ENCODE peak calls at places on chromosomes 16 and 17, in nine cellular contexts. H is GM12878, B is A549, P is HCT116, O is GM23338, D is Panc1, N is HepG2, M is SK-N-SH, G is K562. T is an unnamed sample.

GRCh38 chr17:76422406-76422805 is 30.5 kb downstream of the UBE2O start:
- DNase-seq in H (no peak), G (no peak), O (no peak), M (no peak), D (no peak), P (no peak), N (no peak), B (no peak), T (no peak)

GRCh38 chr16:27753563-27753962 is 203.6 kb downstream of the KATNIP start:
- DNase-seq in O (no peak), B (no peak), N (no peak), P (no peak), H (no peak), G (no peak), D (no peak), M (no peak), T (no peak)

GRCh38 chr17:9648521-9649110 is 3.3 kb downstream of the USP43 start:
- DNase-seq in B (peak), H (no peak), D (no peak), P (no peak), N (no peak), G (no peak), O (peak), M (no peak), T (no peak)

GRCh38 chr17:48612456-48612853 is 1.6 kb upstream of the HOXB7 start:
- DNase-seq in P (no peak), H (no peak), N (no peak), D (no peak), M (no peak), G (no peak), O (no peak), B (peak), T (no peak)

GRCh38 chr17:58960068-58960467 is 146.6 kb downstream of the TRIM37 start:
- DNase-seq in O (peak), P (peak), H (no peak), G (peak), B (peak), M (no peak), N (peak), D (no peak), T (no peak)

GRCh38 chr17:83078378-83079339 is 750 bp upstream of the METRNL start:
- DNase-seq in O (no peak), P (no peak), G (peak), N (no peak), B (no peak), M (peak), H (no peak), D (no peak), T (no peak)

GRCh38 chr16:22623351-22623781 is 112.7 kb downstream of the NPIPB5 start:
- DNase-seq in M (no peak), B (no peak), P (no peak), O (no peak), N (no peak), H (no peak), G (no peak), D (no peak), T (no peak)

GRCh38 chr17:72531729-72532128 is 410.9 kb downstream of the SOX9 start:
- DNase-seq in G (no peak), O (no peak), H (no peak), P (no peak), B (no peak), M (no peak), N (no peak), D (no peak), T (no peak)

GRCh38 chr17:70517808-70518207 is 348.5 kb downstream of the KCNJ2 start:
- DNase-seq in N (no peak), M (no peak), G (no peak), H (no peak), D (no peak), P (no peak), B (no peak), O (no peak), T (no peak)

GRCh38 chr17:19409509-19409908 is 1.5 kb upstream of the RNF112 start:
- DNase-seq in H (no peak), B (no peak), G (no peak), N (no peak), O (no peak), P (peak), M (no peak), D (no peak), T (no peak)

GRCh38 chr16:56667581-56668571 is at the start of gene MT1G:
- DNase-seq in P (no peak), O (peak), N (peak), H (no peak), D (no peak), M (peak), G (no peak), B (no peak), T (peak)

GRCh38 chr17:81509048-81509686 is 3.4 kb downstream of the ACTG1 start:
- DNase-seq in D (no peak), G (no peak), N (peak), B (peak), M (no peak), O (no peak), P (no peak), H (no peak), T (peak)

GRCh38 chr17:81510524-81510797 is 2.1 kb downstream of the ACTG1 start:
- DNase-seq in O (no peak), D (no peak), B (no peak), G (no peak), H (no peak), N (no peak), M (no peak), P (no peak), T (no peak)

GRCh38 chr17:81510798-81511549 is 1.6 kb downstream of the ACTG1 start:
- DNase-seq in B (peak), N (no peak), O (no peak), P (no peak), G (no peak), H (no peak), M (no peak), D (no peak), T (no peak)

GRCh38 chr17:81509687-81510523 is 2.7 kb downstream of the ACTG1 start:
- DNase-seq in G (no peak), D (no peak), N (no peak), H (no peak), O (no peak), M (no peak), B (peak), P (no peak), T (peak)

DNA sequence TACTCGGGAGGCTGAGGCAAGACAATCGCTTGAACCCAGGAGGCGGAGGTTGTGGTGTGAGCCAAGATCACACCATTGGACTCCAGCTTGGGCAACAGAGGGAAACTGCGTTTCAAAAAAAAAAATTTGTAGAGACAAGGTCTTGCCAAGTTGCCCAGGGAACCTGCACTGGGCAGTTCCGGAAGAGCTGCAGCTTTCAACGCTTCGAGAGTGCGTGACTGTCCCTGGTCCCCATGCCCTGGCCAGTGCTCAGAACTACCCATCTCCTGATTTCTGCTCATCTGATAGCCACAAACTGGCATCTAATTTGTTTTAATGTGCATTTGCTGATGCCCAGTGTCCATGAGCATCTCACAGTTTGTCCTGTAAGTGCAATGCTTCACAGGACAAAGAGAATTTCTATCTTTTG is 4.0 kb downstream of the ACTG1 start:
- DNase-seq in B (peak), O (no peak), M (no peak), D (no peak), G (no peak), H (no peak), N (peak), P (peak), T (no peak)
- TF ChIP-seq REST in B (no peak), O (no peak), M (no peak), D (no peak), G (no peak), H (no peak), N (no peak), P (no peak), T (no peak)

GRCh38 chr16:83954577-83955016 is 1.6 kb downstream of the OSGIN1 start:
- DNase-seq in P (peak), G (no peak), D (no peak), N (peak), H (no peak), B (peak), M (no peak), O (peak), T (peak)
- TF ChIP-seq REST in P (no peak), G (no peak), D (no peak), N (no peak), H (no peak), B (no peak), M (no peak), O (no peak), T (no peak)

GRCh38 chr16:50696126-50696525 is 2.7 kb downstream of the NOD2 start:
- DNase-seq in H (no peak), D (no peak), P (no peak), N (peak), O (no peak), G (no peak), M (no peak), B (no peak), T (no peak)

GRCh38 chr16:50696575-50697420 is 3.4 kb downstream of the NOD2 start:
- DNase-seq in N (peak), M (no peak), O (no peak), G (peak), D (no peak), H (peak), P (peak), B (peak), T (peak)

GRCh38 chr16:50697421-50697715 is 4.0 kb downstream of the NOD2 start:
- DNase-seq in N (no peak), D (no peak), M (no peak), P (no peak), H (no peak), B (no peak), O (no peak), G (no peak), T (no peak)

GRCh38 chr16:50699345-50700159 is 6.1 kb downstream of the NOD2 start:
- DNase-seq in N (peak), B (peak), P (no peak), M (no peak), G (no peak), D (no peak), O (no peak), H (no peak), T (peak)

DNA sequence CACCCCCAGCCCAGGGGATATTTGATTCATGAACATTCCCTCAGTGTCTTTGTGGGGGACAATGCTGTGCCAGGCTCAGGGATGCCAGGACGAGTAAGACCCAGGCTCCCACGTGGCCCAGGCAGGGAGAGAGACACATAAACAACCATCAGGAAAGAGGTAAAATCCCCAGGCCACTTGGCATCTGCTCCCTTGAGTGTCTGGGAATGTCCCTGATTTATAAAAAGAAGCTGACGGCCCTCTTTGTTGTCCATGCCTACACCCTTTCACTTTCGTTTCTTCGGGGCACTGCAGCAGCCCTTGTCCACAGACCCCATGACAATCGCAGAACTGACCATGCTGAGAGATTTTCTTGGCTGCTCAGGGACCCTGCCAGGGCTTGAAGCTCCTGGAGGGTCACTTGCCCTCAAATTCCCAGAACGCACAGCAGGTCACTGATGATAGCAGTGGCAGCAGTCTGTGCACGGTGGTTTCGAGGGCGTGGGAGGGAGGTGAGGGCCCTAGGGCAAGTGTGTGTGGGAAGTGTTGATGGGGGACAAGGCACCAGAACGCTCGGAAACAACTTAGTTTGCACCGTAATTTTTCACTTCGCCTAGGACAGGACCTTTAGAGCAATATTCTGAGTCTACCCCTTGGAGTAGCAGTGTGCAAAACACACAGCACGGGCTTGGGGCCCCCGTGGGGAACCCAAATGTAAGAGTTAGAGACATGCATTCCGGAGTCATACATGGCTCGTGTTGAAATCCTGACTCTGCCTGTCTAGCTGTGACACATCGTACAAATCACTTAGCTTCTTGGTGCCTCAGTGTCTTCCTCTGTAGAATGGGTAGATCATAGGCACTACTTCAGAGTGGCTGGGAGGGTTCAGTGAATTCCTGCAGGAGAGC is 4.7 kb downstream of the NOD2 start:
- DNase-seq in B (no peak), H (peak), O (no peak), G (no peak), D (no peak), N (no peak), P (no peak), M (no peak), T (no peak)
- TF ChIP-seq REST in B (no peak), H (no peak), O (no peak), G (no peak), D (no peak), N (no peak), P (no peak), M (no peak), T (no peak)

GRCh38 chr16:48963306-48963705 is 318.3 kb downstream of the CBLN1 start:
- DNase-seq in O (no peak), G (no peak), M (no peak), B (peak), N (no peak), D (no peak), P (peak), H (no peak), T (no peak)
- TF ChIP-seq REST in O (no peak), G (no peak), M (no peak), B (no peak), N (no peak), D (no peak), P (no peak), H (no peak), T (no peak)

GRCh38 chr17:17363638-17364337 is 60.6 kb downstream of the NT5M start:
- DNase-seq in P (no peak), H (no peak), D (no peak), B (no peak), N (no peak), O (peak), G (no peak), M (peak), T (no peak)
- TF ChIP-seq REST in P (no peak), H (no peak), D (no peak), B (no peak), N (no peak), O (no peak), G (no peak), M (no peak), T (no peak)

GRCh38 chr17:39937462-39937861 is 9.9 kb downstream of the LRRC3C start:
- DNase-seq in N (no peak), G (no peak), M (no peak), D (no peak), O (no peak), P (no peak), H (no peak), B (no peak), T (no peak)

GRCh38 chr17:39942076-39942475 is 14.5 kb downstream of the LRRC3C start:
- DNase-seq in B (no peak), G (no peak), D (no peak), H (no peak), N (no peak), P (no peak), M (no peak), O (no peak), T (no peak)

GRCh38 chr17:39938140-39938869 is 10.8 kb downstream of the LRRC3C start:
- DNase-seq in M (no peak), D (no peak), N (peak), G (no peak), O (no peak), B (no peak), H (peak), P (no peak), T (no peak)

GRCh38 chr17:39939031-39939430 is 11.5 kb downstream of the LRRC3C start:
- DNase-seq in D (no peak), P (no peak), H (no peak), N (no peak), M (no peak), O (no peak), B (no peak), G (no peak), T (no peak)

GRCh38 chr17:39939588-39940419 is 12.3 kb downstream of the LRRC3C start:
- DNase-seq in P (no peak), O (peak), N (no peak), D (no peak), H (peak), B (peak), M (peak), G (peak), T (no peak)
- TF ChIP-seq REST in P (no peak), O (no peak), N (no peak), D (no peak), H (no peak), B (no peak), M (no peak), G (no peak), T (no peak)

GRCh38 chr16:85557976-85558589 is 55.0 kb upstream of the GSE1 start:
- DNase-seq in M (no peak), P (no peak), N (no peak), G (no peak), H (no peak), O (peak), B (no peak), D (no peak), T (no peak)

GRCh38 chr16:85554791-85555548 is 58.2 kb upstream of the GSE1 start:
- DNase-seq in D (no peak), B (peak), M (no peak), O (peak), N (no peak), H (no peak), G (peak), P (no peak), T (no peak)

GRCh38 chr16:85557083-85557975 is 55.8 kb upstream of the GSE1 start:
- DNase-seq in N (peak), H (no peak), D (no peak), M (peak), B (peak), O (peak), G (peak), P (no peak), T (no peak)

GRCh38 chr16:85555549-85556455 is 57.3 kb upstream of the GSE1 start:
- DNase-seq in B (peak), N (peak), D (no peak), G (no peak), O (peak), P (no peak), H (no peak), M (peak), T (no peak)

DNA sequence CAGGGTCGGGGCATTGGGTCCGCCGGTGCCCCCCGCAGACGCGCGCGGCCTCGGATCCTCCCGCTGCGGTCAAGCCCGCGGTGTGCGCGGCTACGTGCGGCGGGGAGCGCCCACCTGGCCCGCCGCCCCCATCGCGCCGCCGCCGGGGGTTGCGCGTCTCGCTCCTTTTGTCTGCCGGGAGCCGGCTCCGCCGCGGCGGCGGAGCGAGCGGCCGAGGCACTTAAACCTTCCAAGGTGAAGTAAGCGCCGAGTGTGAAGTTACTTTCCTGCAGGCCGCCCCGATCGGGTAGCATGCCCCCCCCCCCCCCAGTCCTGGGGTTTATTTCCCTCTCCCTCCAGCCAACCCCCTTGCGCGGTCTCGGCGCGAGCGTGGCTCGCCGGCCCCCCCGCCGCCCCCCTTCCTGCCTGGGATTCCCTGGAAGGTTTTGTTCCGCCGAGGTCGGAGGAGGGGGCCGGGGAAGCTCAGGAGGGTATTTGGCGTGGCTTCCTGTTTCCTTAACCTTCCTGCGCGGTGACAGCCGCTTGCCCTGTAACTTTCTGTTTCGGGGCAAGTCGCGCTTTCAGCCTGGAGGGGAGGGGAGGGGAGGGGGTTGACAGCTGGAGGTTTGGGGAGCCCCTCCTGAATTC is 56.6 kb upstream of the GSE1 start:
- DNase-seq in H (no peak), D (no peak), G (peak), B (peak), P (no peak), M (peak), O (peak), N (no peak), T (peak)
- TF ChIP-seq REST in H (no peak), D (no peak), G (no peak), B (no peak), P (no peak), M (no peak), O (no peak), N (no peak), T (no peak)

DNA sequence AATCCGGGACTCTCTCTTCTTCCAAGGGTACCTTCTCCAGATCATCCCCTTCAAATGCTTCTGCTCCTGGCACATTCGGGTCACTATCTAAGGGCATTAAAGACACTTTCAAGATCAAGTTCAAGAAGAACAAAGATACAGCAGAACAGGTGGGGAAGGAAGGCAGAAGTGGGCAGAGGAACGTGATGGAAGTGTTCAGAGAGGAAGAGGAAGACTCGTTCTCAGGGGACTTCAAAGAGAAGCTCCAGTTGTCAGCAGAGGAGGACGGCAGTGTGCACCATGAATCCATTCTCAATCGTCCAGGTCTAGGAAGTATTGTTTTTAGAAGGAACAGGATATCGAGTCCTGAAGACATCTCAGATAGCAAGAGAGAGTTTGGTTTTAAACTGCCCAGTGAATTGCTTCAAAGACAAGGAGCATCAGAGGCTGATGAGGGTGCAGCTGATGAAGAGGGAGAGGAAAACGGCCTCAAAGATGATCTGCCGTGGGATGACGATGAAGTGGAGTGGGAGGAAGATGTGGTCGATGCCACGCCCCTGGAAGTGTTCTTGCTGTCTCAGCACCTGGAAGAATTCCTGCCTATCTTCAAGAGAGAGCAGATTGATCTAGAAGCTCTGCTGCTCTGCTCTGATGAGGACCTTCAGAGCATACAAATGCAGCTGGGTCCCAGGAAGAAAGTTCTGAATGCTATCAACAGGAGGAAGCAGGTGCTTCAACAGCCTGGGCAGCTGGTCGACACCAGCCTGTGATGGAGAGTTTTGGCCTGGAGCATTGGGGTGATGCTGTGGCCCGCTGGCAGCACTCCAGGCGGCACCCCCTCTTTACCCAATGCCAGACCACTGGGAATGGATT is 16.8 kb downstream of the ANKS4B start:
- DNase-seq in N (no peak), O (no peak), D (no peak), P (no peak), G (no peak), B (no peak), H (no peak), M (no peak), T (no peak)
- TF ChIP-seq REST in N (no peak), O (no peak), D (no peak), P (no peak), G (no peak), B (no peak), H (no peak), M (no peak), T (no peak)

GRCh38 chr16:31186176-31186575 is 6.2 kb downstream of the FUS start:
- DNase-seq in P (no peak), H (no peak), O (no peak), N (no peak), D (no peak), M (no peak), B (no peak), G (no peak), T (peak)
- TF ChIP-seq REST in P (no peak), H (no peak), O (no peak), N (no peak), D (no peak), M (no peak), B (no peak), G (no peak), T (no peak)

T was measured in HL-60.